ENCODE peak calls at places on chromosomes 1 and 21, in four cellular contexts. C, V, T and L are unnamed samples.

GRCh38 chr1:213014642-213015041 is 1.0 kb downstream of the ANGEL2 start:
- DNase-seq in T (peak), C (no peak), V (peak), L (peak)

GRCh38 chr1:85025940-85026339 is 22.4 kb downstream of the MCOLN3 start:
- DNase-seq in C (no peak), T (no peak), V (no peak), L (no peak)

GRCh38 chr1:3676581-3677410 is 24.5 kb downstream of the TP73 start:
- DNase-seq in T (no peak), C (no peak), V (no peak), L (no peak)

GRCh38 chr1:173560300-173560699 is 42.6 kb downstream of the SLC9C2 start:
- DNase-seq in V (no peak), T (no peak), C (no peak), L (no peak)

GRCh38 chr1:57133686-57134085 is 167.9 kb upstream of the C8B start:
- DNase-seq in T (no peak), V (peak), C (no peak), L (no peak)

GRCh38 chr1:38360807-38361206 is 314.2 kb upstream of the POU3F1 start:
- DNase-seq in V (no peak), C (no peak), T (no peak), L (no peak)

GRCh38 chr1:54476231-54477109 is 70.3 kb upstream of the SSBP3 start:
- DNase-seq in C (no peak), V (no peak), T (peak), L (peak)

GRCh38 chr1:12573015-12573825 is 44.8 kb downstream of the DHRS3 start:
- DNase-seq in C (no peak), T (no peak), V (no peak), L (peak)

GRCh38 chr1:234720709-234721436 is 110.9 kb upstream of the IRF2BP2 start:
- DNase-seq in V (no peak), C (no peak), T (no peak), L (no peak)

GRCh38 chr1:216794541-216795055 is 71.4 kb upstream of the ESRRG start:
- DNase-seq in V (no peak), C (no peak), T (no peak), L (no peak)

GRCh38 chr1:962381-963350 is 2.3 kb downstream of the KLHL17 start:
- DNase-seq in C (no peak), T (no peak), V (no peak), L (no peak)

GRCh38 chr1:185352067-185352466 is 35.0 kb upstream of the IVNS1ABP start:
- DNase-seq in T (peak), C (peak), V (peak), L (peak)

GRCh38 chr1:91575909-91576519 is 75.4 kb downstream of the CDC7 start:
- DNase-seq in T (peak), V (peak), C (peak), L (no peak)

GRCh38 chr1:167229719-167230385 is 9.2 kb downstream of the POU2F1 start:
- DNase-seq in T (no peak), C (peak), V (no peak), L (peak)
- TF ChIP-seq CTCF in T (no peak), C (no peak), V (no peak), L (no peak)

GRCh38 chr1:111415461-111415860 is 12.1 kb downstream of the OVGP1 start:
- DNase-seq in C (no peak), T (no peak), V (no peak), L (no peak)

GRCh38 chr1:111417755-111418154 is 9.8 kb downstream of the OVGP1 start:
- DNase-seq in C (peak), V (peak), T (peak), L (peak)

GRCh38 chr1:111422546-111423391 is 4.8 kb downstream of the OVGP1 start:
- DNase-seq in T (no peak), V (peak), C (peak), L (no peak)

GRCh38 chr1:111420377-111420776 is 7.2 kb downstream of the OVGP1 start:
- DNase-seq in T (no peak), V (no peak), C (no peak), L (no peak)

DNA sequence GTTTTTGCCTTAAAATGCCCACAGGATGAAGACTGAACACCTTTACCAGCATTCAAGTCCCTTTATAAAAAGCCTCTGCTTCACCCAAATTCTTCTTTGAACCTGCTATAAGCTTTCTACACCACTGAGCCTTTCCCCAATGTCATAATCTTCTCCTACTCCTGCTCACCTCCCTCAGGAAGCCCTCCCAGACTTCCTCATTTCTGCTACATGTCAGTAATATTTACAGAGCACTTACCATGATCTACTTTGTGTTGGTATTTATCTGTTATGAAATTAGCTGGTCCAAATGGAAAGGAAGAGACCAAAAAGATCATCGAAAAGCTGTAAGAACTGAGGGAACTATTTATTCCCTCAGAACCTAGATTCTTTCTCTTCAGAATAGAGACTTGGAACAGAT is 8.5 kb downstream of the OVGP1 start:
- DNase-seq in V (no peak), C (no peak), T (no peak), L (no peak)
- H3K4me3 ChIP-seq in V (no peak), C (no peak), T (no peak), L (no peak)

GRCh38 chr1:109933856-109934711 is 23.4 kb downstream of the CSF1 start:
- DNase-seq in C (peak), V (peak), T (peak), L (peak)
- TF ChIP-seq CTCF in C (no peak), V (peak), T (no peak), L (no peak)

DNA sequence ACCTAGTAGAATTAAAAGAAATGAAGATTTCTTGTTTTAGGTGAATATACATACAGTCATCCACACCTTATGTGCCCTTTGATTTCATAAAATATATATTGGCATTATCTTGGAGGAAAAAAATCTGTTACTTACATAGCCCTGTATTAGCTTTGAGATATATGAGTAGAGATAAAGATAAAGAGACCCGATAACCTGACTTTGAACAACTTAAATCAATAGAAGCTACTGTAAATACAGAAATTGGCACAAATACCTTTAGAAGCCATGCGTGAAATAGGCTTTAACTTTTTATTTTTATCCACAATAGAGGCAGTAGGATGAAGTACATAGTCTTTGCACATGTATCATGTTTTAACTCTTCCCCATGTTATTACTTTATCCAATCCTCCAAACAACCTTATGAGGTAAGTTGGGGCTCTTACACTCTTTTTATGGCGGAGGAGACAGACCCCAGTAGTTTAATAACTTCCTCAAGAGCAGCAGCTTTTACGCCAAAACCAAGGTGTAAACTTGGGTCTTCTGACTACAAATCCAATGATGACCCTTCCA is 2.0 kb downstream of the CD55 start:
- DNase-seq in C (no peak), T (no peak), V (no peak), L (no peak)
- H3K4me3 ChIP-seq in C (peak), T (no peak), V (no peak), L (no peak)

GRCh38 chr1:214271174-214271858 is 9.6 kb upstream of the SMYD2 start:
- DNase-seq in C (no peak), V (no peak), T (no peak), L (no peak)
- TF ChIP-seq CTCF in C (no peak), V (no peak), T (no peak), L (no peak)

GRCh38 chr21:14545906-14546480 is at the start of gene SAMSN1:
- DNase-seq in T (no peak), V (no peak), C (peak), L (peak)
- H3K4me3 ChIP-seq in T (no peak), V (no peak), C (no peak), L (peak)

GRCh38 chr1:162023547-162024501 is at the start of gene OLFML2B:
- DNase-seq in C (peak), V (peak), T (peak), L (peak)
- TF ChIP-seq CTCF in C (peak), V (peak), T (peak), L (peak)

GRCh38 chr1:222931018-222931417 is 116.2 kb downstream of the DISP1 start:
- DNase-seq in V (peak), T (no peak), C (no peak), L (peak)
- H3K4me3 ChIP-seq in V (no peak), T (no peak), C (no peak), L (no peak)

GRCh38 chr1:165078391-165078790 is 278.1 kb downstream of the LMX1A start:
- DNase-seq in T (no peak), V (no peak), C (no peak), L (no peak)

GRCh38 chr1:165070675-165071074 is 285.8 kb downstream of the LMX1A start:
- DNase-seq in C (no peak), T (no peak), V (no peak), L (no peak)

GRCh38 chr1:165073402-165074007 is 283.0 kb downstream of the LMX1A start:
- DNase-seq in C (peak), V (peak), T (peak), L (peak)

GRCh38 chr1:165080253-165080896 is 276.1 kb downstream of the LMX1A start:
- DNase-seq in V (no peak), T (no peak), C (no peak), L (no peak)

GRCh38 chr1:165075725-165076370 is 280.7 kb downstream of the LMX1A start:
- DNase-seq in V (peak), C (peak), T (peak), L (peak)
- TF ChIP-seq CTCF in V (peak), C (peak), T (peak), L (peak)

DNA sequence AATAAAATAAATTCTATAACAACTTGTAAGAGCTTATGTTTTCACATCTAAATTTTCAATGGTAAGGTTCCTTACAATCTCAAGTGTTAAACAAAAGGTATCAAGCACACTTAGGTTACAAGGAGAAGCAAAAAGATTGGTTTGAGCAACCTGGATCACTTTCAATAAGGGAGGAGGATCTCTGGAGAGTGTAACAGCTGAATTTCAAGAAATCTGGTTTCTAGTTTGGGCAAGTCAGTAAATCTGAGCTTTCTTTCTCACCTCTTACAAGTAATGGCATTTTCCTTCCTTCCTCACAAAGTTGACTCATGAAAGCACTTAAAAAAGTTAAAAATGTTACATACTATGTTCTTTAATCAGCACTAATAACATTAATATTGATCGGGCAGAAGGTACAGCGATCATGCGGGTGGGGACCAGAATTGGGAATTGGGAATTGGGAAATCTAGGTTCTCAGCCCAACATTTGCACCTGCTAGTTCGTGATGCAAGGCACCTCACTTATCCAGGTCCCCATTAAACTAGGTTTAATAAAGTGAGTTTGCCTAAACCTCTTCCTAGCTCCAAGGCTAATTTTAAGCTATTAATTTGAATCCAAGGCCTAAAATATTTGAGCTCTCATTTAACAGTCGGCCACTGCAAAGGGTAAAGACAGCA is 3.1 kb downstream of the NUCKS1 start:
- DNase-seq in T (peak), C (no peak), V (no peak), L (no peak)
- H3K4me3 ChIP-seq in T (peak), C (peak), V (no peak), L (peak)